ENCODE peak calls at places on chromosome 1, in seven cellular contexts. X is occipital lobe, U is AG08396, A is RPMI8226, Y is fibroblast of gingiva, V is NCI-H1417, I is bronchial epithelial cell. C is an unnamed sample.

GRCh38 chr1:87103099-87103498 is 188.7 kb downstream of the HS2ST1 start:
- DNase-seq in Y (no peak), A (no peak), U (no peak), V (peak), I (no peak), X (no peak), C (no peak)

GRCh38 chr1:13950637-13951036 is 250.6 kb downstream of the PRDM2 start:
- DNase-seq in X (no peak), V (no peak), U (no peak), A (peak), I (no peak), Y (no peak), C (no peak)

GRCh38 chr1:160708118-160708517 is 3.5 kb downstream of the CD48 start:
- DNase-seq in V (no peak), X (no peak), Y (no peak), U (no peak), A (no peak), I (no peak), C (no peak)

GRCh38 chr1:116268211-116268610 is 104.8 kb upstream of the ATP1A1 start:
- DNase-seq in I (peak), A (peak), X (peak), Y (peak), U (no peak), V (peak), C (peak)

GRCh38 chr1:21594935-21595897 is 73.9 kb downstream of the RAP1GAP start:
- DNase-seq in X (no peak), A (peak), I (no peak), Y (peak), V (peak), U (peak), C (no peak)

GRCh38 chr1:229117664-229118300 is 153.1 kb upstream of the RAB4A start:
- DNase-seq in A (peak), V (peak), I (peak), U (peak), Y (peak), X (no peak), C (peak)

GRCh38 chr1:179310721-179311120 is 17.1 kb downstream of the SOAT1 start:
- DNase-seq in I (peak), X (no peak), U (peak), A (no peak), V (no peak), Y (peak), C (no peak)

GRCh38 chr1:2789164-2789985 is 12.1 kb downstream of the TTC34 start:
- DNase-seq in Y (no peak), I (no peak), U (no peak), A (no peak), V (no peak), X (no peak), C (no peak)

GRCh38 chr1:36834586-36834985 is 199.7 kb downstream of the GRIK3 start:
- DNase-seq in I (no peak), Y (no peak), X (no peak), U (no peak), V (no peak), A (no peak), C (no peak)

GRCh38 chr1:36253463-36253862 is 29.2 kb downstream of the THRAP3 start:
- DNase-seq in V (no peak), I (no peak), A (no peak), X (no peak), U (no peak), Y (no peak), C (no peak)

GRCh38 chr1:208238710-208239517 is 5.3 kb downstream of the PLXNA2 start:
- DNase-seq in A (peak), I (peak), Y (peak), X (no peak), U (peak), V (no peak), C (no peak)

GRCh38 chr1:231918239-231919015 is 291.8 kb downstream of the DISC1 start:
- DNase-seq in A (peak), U (peak), I (peak), X (no peak), V (no peak), Y (no peak), C (no peak)

GRCh38 chr1:67945733-67946374 is 104.6 kb downstream of the DIRAS3 start:
- DNase-seq in A (no peak), Y (no peak), X (no peak), I (no peak), U (no peak), V (peak), C (peak)

GRCh38 chr1:147598631-147599361 is 57.5 kb downstream of the BCL9 start:
- DNase-seq in X (peak), U (no peak), A (peak), V (no peak), I (no peak), Y (no peak), C (no peak)

GRCh38 chr1:204102719-204103118 is 29.8 kb downstream of the SOX13 start:
- DNase-seq in U (no peak), A (peak), V (no peak), X (no peak), Y (no peak), I (peak), C (peak)

GRCh38 chr1:175543447-175543846 is 199.9 kb downstream of the TNR start:
- DNase-seq in V (no peak), U (no peak), X (no peak), I (peak), Y (no peak), A (no peak), C (no peak)

GRCh38 chr1:225962440-225962975 is 21.5 kb upstream of the LEFTY2 start:
- DNase-seq in A (peak), X (no peak), I (no peak), Y (no peak), V (peak), U (no peak), C (no peak)

GRCh38 chr1:205369621-205370230 is 13.0 kb upstream of the KLHDC8A start:
- DNase-seq in X (no peak), I (no peak), A (peak), Y (no peak), V (no peak), U (no peak), C (peak)

GRCh38 chr1:47569681-47570470 is 132.0 kb downstream of the FOXD2 start:
- DNase-seq in X (no peak), A (no peak), V (no peak), U (peak), Y (peak), I (peak), C (peak)

GRCh38 chr1:111729271-111729921 is 9.8 kb downstream of the INKA2 start:
- DNase-seq in I (no peak), A (no peak), X (no peak), V (no peak), Y (no peak), U (no peak), C (no peak)

GRCh38 chr1:144101397-144102050 is 129.7 kb upstream of the FAM72C start:
- DNase-seq in Y (peak), I (no peak), A (no peak), U (no peak), V (no peak), X (no peak), C (no peak)

GRCh38 chr1:154222918-154223317 is 2.2 kb downstream of the UBAP2L start:
- DNase-seq in I (no peak), A (no peak), X (no peak), V (no peak), U (no peak), Y (no peak), C (no peak)